ENCODE peak calls at places on chromosomes 16 and 17, in five cellular contexts. One of them, this sample, is unnamed.

GRCh38 chr17:17818088-17818526 is 18.7 kb downstream of the SREBF1 start:
- DNase-seq in osteocyte: no peak
- DNase-seq in cardiac fibroblast: no peak
- DNase-seq in left ventricle myocardium inferior: no peak
- DNase-seq in colonic mucosa: peak
- DNase-seq in this sample: no peak

GRCh38 chr17:4204676-4205075 is 59.1 kb downstream of the ANKFY1 start:
- DNase-seq in osteocyte: peak
- DNase-seq in cardiac fibroblast: peak
- DNase-seq in left ventricle myocardium inferior: no peak
- DNase-seq in colonic mucosa: peak
- DNase-seq in this sample: no peak

GRCh38 chr16:17459903-17460521 is 10.7 kb downstream of the XYLT1 start:
- DNase-seq in osteocyte: no peak
- DNase-seq in cardiac fibroblast: no peak
- DNase-seq in left ventricle myocardium inferior: no peak
- DNase-seq in colonic mucosa: no peak
- DNase-seq in this sample: no peak

GRCh38 chr16:30649725-30650368 is 913 bp upstream of the PRR14 start:
- DNase-seq in osteocyte: no peak
- DNase-seq in cardiac fibroblast: no peak
- DNase-seq in left ventricle myocardium inferior: no peak
- DNase-seq in colonic mucosa: no peak
- DNase-seq in this sample: no peak

GRCh38 chr17:78736526-78737079 is 45.5 kb downstream of the CYTH1 start:
- DNase-seq in osteocyte: no peak
- DNase-seq in cardiac fibroblast: no peak
- DNase-seq in left ventricle myocardium inferior: peak
- DNase-seq in colonic mucosa: peak
- DNase-seq in this sample: no peak

GRCh38 chr17:72984145-72984924 is 108.2 kb downstream of the SLC39A11 start:
- DNase-seq in osteocyte: no peak
- DNase-seq in cardiac fibroblast: peak
- DNase-seq in left ventricle myocardium inferior: no peak
- DNase-seq in colonic mucosa: no peak
- DNase-seq in this sample: no peak

GRCh38 chr17:77696151-77696719 is 262.3 kb upstream of the TNRC6C start:
- DNase-seq in osteocyte: no peak
- DNase-seq in cardiac fibroblast: no peak
- DNase-seq in left ventricle myocardium inferior: no peak
- DNase-seq in colonic mucosa: no peak
- DNase-seq in this sample: peak

GRCh38 chr17:8154608-8155152 is 2.5 kb upstream of the PER1 start:
- DNase-seq in osteocyte: no peak
- DNase-seq in cardiac fibroblast: peak
- DNase-seq in left ventricle myocardium inferior: no peak
- DNase-seq in colonic mucosa: no peak
- DNase-seq in this sample: no peak

GRCh38 chr17:59840908-59841666 is 51.7 kb downstream of the TUBD1 start:
- DNase-seq in osteocyte: peak
- DNase-seq in cardiac fibroblast: peak
- DNase-seq in left ventricle myocardium inferior: no peak
- DNase-seq in colonic mucosa: peak
- DNase-seq in this sample: no peak

GRCh38 chr16:49835116-49835880 is 20.6 kb downstream of the ZNF423 start:
- DNase-seq in osteocyte: no peak
- DNase-seq in cardiac fibroblast: peak
- DNase-seq in left ventricle myocardium inferior: no peak
- DNase-seq in colonic mucosa: no peak
- DNase-seq in this sample: no peak

GRCh38 chr16:12925026-12925425 is 23.6 kb downstream of the SHISA9 start:
- DNase-seq in osteocyte: no peak
- DNase-seq in cardiac fibroblast: no peak
- DNase-seq in left ventricle myocardium inferior: no peak
- DNase-seq in colonic mucosa: no peak
- DNase-seq in this sample: no peak

GRCh38 chr16:25009822-25010221 is 5.3 kb downstream of the ARHGAP17 start:
- DNase-seq in osteocyte: no peak
- DNase-seq in cardiac fibroblast: peak
- DNase-seq in left ventricle myocardium inferior: peak
- DNase-seq in colonic mucosa: no peak
- DNase-seq in this sample: no peak

GRCh38 chr16:81866820-81867440 is 87.8 kb downstream of the PLCG2 start:
- DNase-seq in osteocyte: no peak
- DNase-seq in cardiac fibroblast: no peak
- DNase-seq in left ventricle myocardium inferior: peak
- DNase-seq in colonic mucosa: peak
- DNase-seq in this sample: no peak

GRCh38 chr16:85998868-85999729 is 100.1 kb downstream of the IRF8 start:
- DNase-seq in osteocyte: no peak
- DNase-seq in cardiac fibroblast: no peak
- DNase-seq in left ventricle myocardium inferior: no peak
- DNase-seq in colonic mucosa: no peak
- DNase-seq in this sample: no peak

GRCh38 chr17:2700491-2701141 is 10.9 kb downstream of the CLUH start:
- DNase-seq in osteocyte: no peak
- DNase-seq in cardiac fibroblast: no peak
- DNase-seq in left ventricle myocardium inferior: peak
- DNase-seq in colonic mucosa: no peak
- DNase-seq in this sample: no peak

GRCh38 chr17:79838541-79839274 is 532 bp downstream of the CBX4 start:
- DNase-seq in osteocyte: no peak
- DNase-seq in cardiac fibroblast: peak
- DNase-seq in left ventricle myocardium inferior: peak
- DNase-seq in colonic mucosa: peak
- DNase-seq in this sample: peak

GRCh38 chr17:82583720-82584234 is 64.2 kb downstream of the FOXK2 start:
- DNase-seq in osteocyte: no peak
- DNase-seq in cardiac fibroblast: no peak
- DNase-seq in left ventricle myocardium inferior: no peak
- DNase-seq in colonic mucosa: no peak
- DNase-seq in this sample: no peak

GRCh38 chr16:31700200-31700529 is 172.5 kb downstream of the AHSP start:
- DNase-seq in osteocyte: peak
- DNase-seq in cardiac fibroblast: no peak
- DNase-seq in left ventricle myocardium inferior: no peak
- DNase-seq in colonic mucosa: no peak
- DNase-seq in this sample: no peak

GRCh38 chr17:42287305-42288077 is 807 bp upstream of the STAT5A start:
- DNase-seq in osteocyte: peak
- DNase-seq in cardiac fibroblast: peak
- DNase-seq in left ventricle myocardium inferior: peak
- DNase-seq in colonic mucosa: peak
- DNase-seq in this sample: no peak

DNA sequence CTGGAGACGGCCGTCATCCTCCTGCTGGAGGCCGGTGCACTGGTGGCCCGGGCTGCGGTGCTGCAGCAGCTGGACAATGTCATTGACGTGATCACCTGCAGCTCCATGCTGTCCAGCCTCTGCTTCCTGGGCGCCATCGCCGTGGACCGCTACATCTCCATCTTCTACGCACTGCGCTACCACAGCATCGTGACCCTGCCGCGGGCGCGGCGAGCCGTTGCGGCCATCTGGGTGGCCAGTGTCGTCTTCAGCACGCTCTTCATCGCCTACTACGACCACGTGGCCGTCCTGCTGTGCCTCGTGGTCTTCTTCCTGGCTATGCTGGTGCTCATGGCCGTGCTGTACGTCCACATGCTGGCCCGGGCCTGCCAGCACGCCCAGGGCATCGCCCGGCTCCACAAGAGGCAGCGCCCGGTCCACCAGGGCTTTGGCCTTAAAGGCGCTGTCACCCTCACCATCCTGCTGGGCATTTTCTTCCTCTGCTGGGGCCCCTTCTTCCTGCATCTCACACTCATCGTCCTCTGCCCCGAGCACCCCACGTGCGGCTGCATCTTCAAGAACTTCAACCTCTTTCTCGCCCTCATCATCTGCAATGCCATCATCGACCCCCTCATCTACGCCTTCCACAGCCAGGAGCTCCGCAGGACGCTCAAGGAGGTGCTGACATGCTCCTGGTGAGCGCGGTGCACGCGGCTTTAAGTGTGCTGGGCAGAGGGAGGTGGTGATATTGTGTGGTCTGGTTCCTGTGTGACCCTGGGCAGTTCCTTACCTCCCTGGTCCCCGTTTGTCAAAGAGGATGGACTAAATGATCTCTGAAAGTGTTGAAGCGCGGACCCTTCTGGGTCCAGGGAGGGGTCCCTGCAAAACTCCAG is 1.1 kb downstream of the MC1R start:
- DNase-seq in osteocyte: no peak
- DNase-seq in cardiac fibroblast: no peak
- DNase-seq in left ventricle myocardium inferior: no peak
- DNase-seq in colonic mucosa: no peak
- DNase-seq in this sample: no peak
- TF ChIP-seq CTCF in osteocyte: no peak
- TF ChIP-seq CTCF in cardiac fibroblast: no peak
- TF ChIP-seq CTCF in left ventricle myocardium inferior: no peak
- TF ChIP-seq CTCF in colonic mucosa: no peak
- TF ChIP-seq CTCF in this sample: no peak

GRCh38 chr17:58084317-58084981 is 1.2 kb downstream of the DYNLL2 start:
- DNase-seq in osteocyte: peak
- DNase-seq in cardiac fibroblast: peak
- DNase-seq in left ventricle myocardium inferior: peak
- DNase-seq in colonic mucosa: peak
- DNase-seq in this sample: no peak
- TF ChIP-seq CTCF in osteocyte: no peak
- TF ChIP-seq CTCF in cardiac fibroblast: no peak
- TF ChIP-seq CTCF in left ventricle myocardium inferior: no peak
- TF ChIP-seq CTCF in colonic mucosa: no peak
- TF ChIP-seq CTCF in this sample: peak

DNA sequence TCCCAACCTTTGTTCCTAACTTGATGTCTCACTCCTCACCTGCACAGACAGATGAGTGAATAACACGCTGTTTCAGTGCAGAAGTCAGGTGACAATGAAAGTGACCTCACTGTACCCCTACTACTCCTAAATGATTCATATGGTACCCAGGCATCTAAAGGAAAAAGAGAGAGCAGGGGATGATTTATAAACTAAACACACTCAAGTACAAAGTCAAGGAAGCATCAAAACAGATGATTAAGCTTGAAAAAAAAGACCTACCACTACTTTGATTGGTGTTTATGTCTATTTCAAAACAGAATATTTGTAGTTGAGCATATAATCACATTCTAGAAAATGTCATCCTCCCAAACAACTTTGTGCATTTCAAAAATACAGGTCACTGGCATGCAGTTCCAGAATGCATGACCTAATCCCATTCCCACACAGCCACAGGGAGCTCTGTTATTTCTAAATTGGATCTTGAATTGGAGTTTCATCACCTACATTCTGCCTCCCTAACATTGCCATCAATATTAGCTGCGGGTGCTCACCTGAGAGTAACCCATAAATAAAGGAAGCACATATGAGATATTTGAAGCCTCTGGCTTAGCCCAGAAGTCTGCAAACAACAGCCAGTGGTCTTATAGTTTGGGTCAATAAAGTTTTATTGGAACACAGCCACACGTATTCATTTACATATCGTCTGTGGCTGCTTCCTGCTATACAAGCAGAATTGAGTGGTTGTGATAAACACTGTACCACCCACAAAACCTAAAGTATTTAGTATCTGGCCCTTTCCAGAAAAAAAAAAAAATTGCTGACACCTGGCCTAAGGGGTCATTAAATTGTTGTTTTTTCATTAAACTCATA is 14.0 kb downstream of the HS3ST3A1 start:
- DNase-seq in osteocyte: no peak
- DNase-seq in cardiac fibroblast: no peak
- DNase-seq in left ventricle myocardium inferior: no peak
- DNase-seq in colonic mucosa: no peak
- DNase-seq in this sample: no peak
- TF ChIP-seq CTCF in osteocyte: no peak
- TF ChIP-seq CTCF in cardiac fibroblast: no peak
- TF ChIP-seq CTCF in left ventricle myocardium inferior: no peak
- TF ChIP-seq CTCF in colonic mucosa: no peak
- TF ChIP-seq CTCF in this sample: no peak

GRCh38 chr16:78458588-78458987 is 359.1 kb downstream of the WWOX start:
- DNase-seq in osteocyte: no peak
- DNase-seq in cardiac fibroblast: no peak
- DNase-seq in left ventricle myocardium inferior: no peak
- DNase-seq in colonic mucosa: no peak
- DNase-seq in this sample: no peak
- TF ChIP-seq CTCF in osteocyte: no peak
- TF ChIP-seq CTCF in cardiac fibroblast: no peak
- TF ChIP-seq CTCF in left ventricle myocardium inferior: no peak
- TF ChIP-seq CTCF in colonic mucosa: no peak
- TF ChIP-seq CTCF in this sample: peak

DNA sequence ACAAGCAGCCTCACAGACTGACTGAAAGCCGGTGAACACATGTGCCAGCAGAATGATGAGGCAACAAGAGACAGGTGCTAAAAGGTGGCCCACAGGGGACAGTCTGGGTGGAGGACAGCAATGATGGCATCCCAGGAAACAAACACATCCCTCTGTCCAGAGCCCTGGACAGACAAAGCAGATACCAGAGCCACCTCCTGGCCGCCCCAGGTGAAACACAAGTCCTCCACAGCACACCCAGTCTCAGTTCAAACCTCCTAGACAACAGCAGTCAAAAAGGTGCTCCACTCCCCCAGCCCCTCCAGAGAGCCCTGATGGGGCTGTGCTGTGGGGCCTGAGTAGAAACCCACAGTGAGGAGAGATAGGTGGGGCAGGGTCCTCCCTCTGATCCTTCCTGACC is 20.3 kb upstream of the CDH5 start:
- DNase-seq in osteocyte: no peak
- DNase-seq in cardiac fibroblast: no peak
- DNase-seq in left ventricle myocardium inferior: no peak
- DNase-seq in colonic mucosa: no peak
- DNase-seq in this sample: no peak
- TF ChIP-seq CTCF in osteocyte: no peak
- TF ChIP-seq CTCF in cardiac fibroblast: no peak
- TF ChIP-seq CTCF in left ventricle myocardium inferior: no peak
- TF ChIP-seq CTCF in colonic mucosa: no peak
- TF ChIP-seq CTCF in this sample: no peak

GRCh38 chr16:15866451-15866850 is 9.6 kb upstream of the MYH11 start:
- DNase-seq in osteocyte: no peak
- DNase-seq in cardiac fibroblast: no peak
- DNase-seq in left ventricle myocardium inferior: no peak
- DNase-seq in colonic mucosa: no peak
- DNase-seq in this sample: no peak
- TF ChIP-seq CTCF in osteocyte: no peak
- TF ChIP-seq CTCF in cardiac fibroblast: no peak
- TF ChIP-seq CTCF in left ventricle myocardium inferior: no peak
- TF ChIP-seq CTCF in colonic mucosa: no peak
- TF ChIP-seq CTCF in this sample: no peak

DNA sequence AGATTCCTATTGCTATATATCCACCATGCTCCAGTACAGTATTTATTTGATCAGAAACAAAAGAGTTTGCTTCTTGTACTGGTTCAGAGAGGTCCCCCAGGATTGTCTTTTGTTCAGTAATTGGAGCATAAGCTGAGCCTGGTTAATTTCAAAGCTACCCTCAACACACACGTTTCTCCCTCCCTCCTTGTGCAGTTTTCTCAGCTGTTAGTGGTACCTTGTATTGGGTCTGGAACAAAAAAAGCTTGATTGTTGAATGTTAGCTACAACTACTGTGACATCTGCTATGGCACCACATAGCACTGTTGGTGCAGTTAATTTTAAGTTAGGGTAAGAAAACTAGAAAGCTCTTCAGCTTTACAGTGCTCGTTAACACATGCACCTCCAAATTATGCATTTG is 50.0 kb downstream of the NUP93 start:
- DNase-seq in osteocyte: no peak
- DNase-seq in cardiac fibroblast: no peak
- DNase-seq in left ventricle myocardium inferior: no peak
- DNase-seq in colonic mucosa: no peak
- DNase-seq in this sample: no peak
- TF ChIP-seq CTCF in osteocyte: no peak
- TF ChIP-seq CTCF in cardiac fibroblast: no peak
- TF ChIP-seq CTCF in left ventricle myocardium inferior: no peak
- TF ChIP-seq CTCF in colonic mucosa: no peak
- TF ChIP-seq CTCF in this sample: no peak